ENCODE peak calls at places on chromosome X, in four cellular contexts. One of them, this sample, is unnamed.

GRCh38 chrX:46991664-46992063 is 79.4 kb downstream of the JADE3 start:
- DNase-seq in thyroid gland: no peak
- DNase-seq in tibial nerve: no peak
- DNase-seq in H1: no peak
- DNase-seq in this sample: no peak

GRCh38 chrX:8939344-8939743 is 94.6 kb downstream of the FAM9B start:
- DNase-seq in H1: no peak
- DNase-seq in tibial nerve: no peak
- DNase-seq in thyroid gland: no peak
- DNase-seq in this sample: no peak

GRCh38 chrX:130916636-130917422 is 13.8 kb upstream of the ENOX2 start:
- DNase-seq in H1: no peak
- DNase-seq in tibial nerve: no peak
- DNase-seq in thyroid gland: peak; percentile 29
- DNase-seq in this sample: peak; percentile 37

GRCh38 chrX:68387786-68388185 is 45.5 kb downstream of the OPHN1 start:
- DNase-seq in thyroid gland: no peak
- DNase-seq in H1: no peak
- DNase-seq in tibial nerve: no peak
- DNase-seq in this sample: no peak

GRCh38 chrX:47224896-47225290 is 6.4 kb downstream of the CDK16 start:
- DNase-seq in tibial nerve: no peak
- DNase-seq in thyroid gland: no peak
- DNase-seq in H1: no peak
- DNase-seq in this sample: peak; percentile 2

GRCh38 chrX:21840199-21840557 is 761 bp downstream of the MBTPS2 start:
- DNase-seq in thyroid gland: no peak
- DNase-seq in tibial nerve: no peak
- DNase-seq in H1: no peak
- DNase-seq in this sample: no peak

GRCh38 chrX:78118628-78119027 is 14.6 kb downstream of the PGK1 start:
- DNase-seq in tibial nerve: no peak
- DNase-seq in thyroid gland: no peak
- DNase-seq in H1: no peak
- DNase-seq in this sample: no peak

GRCh38 chrX:103310592-103311400 is at the start of gene BEX2:
- DNase-seq in thyroid gland: peak; percentile 91
- DNase-seq in tibial nerve: peak; percentile 12
- DNase-seq in H1: peak; percentile 46
- DNase-seq in this sample: peak; percentile 88

GRCh38 chrX:20144491-20144890 is 2.9 kb upstream of the EIF1AX start:
- DNase-seq in thyroid gland: no peak
- DNase-seq in H1: no peak
- DNase-seq in tibial nerve: no peak
- DNase-seq in this sample: no peak

GRCh38 chrX:38102875-38103274 is 96.5 kb downstream of the SYTL5 start:
- DNase-seq in thyroid gland: no peak
- DNase-seq in H1: no peak
- DNase-seq in tibial nerve: no peak
- DNase-seq in this sample: no peak

GRCh38 chrX:103734125-103734760 is 23.5 kb downstream of the TMEM31 start:
- DNase-seq in H1: no peak
- DNase-seq in thyroid gland: no peak
- DNase-seq in tibial nerve: no peak
- DNase-seq in this sample: no peak

GRCh38 chrX:17977696-17978095 is 116.6 kb upstream of the RAI2 start:
- DNase-seq in H1: no peak
- DNase-seq in tibial nerve: no peak
- DNase-seq in thyroid gland: no peak
- DNase-seq in this sample: no peak

GRCh38 chrX:118497180-118497814 is 1.7 kb downstream of the DOCK11 start:
- DNase-seq in thyroid gland: peak; percentile 42
- DNase-seq in H1: no peak
- DNase-seq in tibial nerve: no peak
- DNase-seq in this sample: no peak

GRCh38 chrX:87098477-87098876 is 419.1 kb upstream of the KLHL4 start:
- DNase-seq in tibial nerve: no peak
- DNase-seq in thyroid gland: no peak
- DNase-seq in H1: no peak
- DNase-seq in this sample: no peak

DNA sequence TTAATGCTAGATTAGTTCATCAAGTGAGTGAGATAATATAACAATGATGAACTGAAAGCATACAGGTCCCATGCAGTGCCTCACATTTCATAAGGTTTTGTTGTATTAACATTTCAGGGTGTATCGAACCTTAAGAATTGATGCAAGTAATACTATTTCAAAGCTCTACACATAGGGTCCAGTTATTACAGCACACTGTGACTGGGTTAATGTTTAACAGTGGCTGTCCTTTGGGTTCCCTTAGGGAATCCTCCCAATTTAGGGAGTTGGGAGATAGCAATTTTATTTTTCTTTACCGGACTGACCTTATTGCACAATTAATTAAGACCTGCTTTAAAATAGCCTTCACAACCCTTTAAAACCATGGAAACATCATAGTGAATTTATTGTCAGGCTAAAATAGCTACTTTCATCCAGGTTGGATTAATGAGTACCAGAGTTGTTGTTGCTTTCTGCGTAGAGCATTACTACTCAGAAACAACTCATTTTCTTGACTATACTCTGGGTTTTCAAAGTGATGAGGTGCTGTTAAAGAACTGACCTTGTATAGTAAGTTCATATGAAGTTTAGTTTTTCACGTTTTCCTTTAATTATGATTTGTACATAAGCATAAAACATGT is 134.4 kb downstream of the AKAP4 start:
- DNase-seq in thyroid gland: no peak
- DNase-seq in tibial nerve: no peak
- DNase-seq in H1: no peak
- DNase-seq in this sample: no peak
- TF ChIP-seq POLR2A in thyroid gland: no peak
- TF ChIP-seq POLR2A in tibial nerve: no peak
- TF ChIP-seq POLR2A in H1: no peak
- TF ChIP-seq POLR2A in this sample: no peak

DNA sequence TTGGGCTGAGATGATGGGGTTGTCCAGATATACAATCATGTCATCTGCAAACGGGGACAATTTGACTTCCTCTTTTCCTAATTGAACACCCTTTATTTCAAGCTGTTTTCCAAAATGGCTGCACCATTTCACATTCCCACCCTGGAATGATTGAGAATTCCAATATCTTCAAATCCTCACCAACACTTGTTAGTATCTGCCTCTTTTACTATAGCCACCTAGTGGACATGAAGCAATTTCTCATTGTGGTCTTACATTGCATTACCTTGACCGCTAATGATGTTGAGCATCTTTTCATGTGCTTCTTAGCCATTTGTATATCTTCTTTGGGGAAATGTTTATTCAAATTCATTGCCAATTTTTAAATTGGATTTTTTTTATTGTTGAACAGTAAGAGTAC is 364.8 kb downstream of the SMARCA1 start:
- DNase-seq in thyroid gland: no peak
- DNase-seq in H1: no peak
- DNase-seq in tibial nerve: no peak
- DNase-seq in this sample: no peak
- TF ChIP-seq POLR2A in thyroid gland: no peak
- TF ChIP-seq POLR2A in H1: no peak
- TF ChIP-seq POLR2A in tibial nerve: no peak
- TF ChIP-seq POLR2A in this sample: no peak

DNA sequence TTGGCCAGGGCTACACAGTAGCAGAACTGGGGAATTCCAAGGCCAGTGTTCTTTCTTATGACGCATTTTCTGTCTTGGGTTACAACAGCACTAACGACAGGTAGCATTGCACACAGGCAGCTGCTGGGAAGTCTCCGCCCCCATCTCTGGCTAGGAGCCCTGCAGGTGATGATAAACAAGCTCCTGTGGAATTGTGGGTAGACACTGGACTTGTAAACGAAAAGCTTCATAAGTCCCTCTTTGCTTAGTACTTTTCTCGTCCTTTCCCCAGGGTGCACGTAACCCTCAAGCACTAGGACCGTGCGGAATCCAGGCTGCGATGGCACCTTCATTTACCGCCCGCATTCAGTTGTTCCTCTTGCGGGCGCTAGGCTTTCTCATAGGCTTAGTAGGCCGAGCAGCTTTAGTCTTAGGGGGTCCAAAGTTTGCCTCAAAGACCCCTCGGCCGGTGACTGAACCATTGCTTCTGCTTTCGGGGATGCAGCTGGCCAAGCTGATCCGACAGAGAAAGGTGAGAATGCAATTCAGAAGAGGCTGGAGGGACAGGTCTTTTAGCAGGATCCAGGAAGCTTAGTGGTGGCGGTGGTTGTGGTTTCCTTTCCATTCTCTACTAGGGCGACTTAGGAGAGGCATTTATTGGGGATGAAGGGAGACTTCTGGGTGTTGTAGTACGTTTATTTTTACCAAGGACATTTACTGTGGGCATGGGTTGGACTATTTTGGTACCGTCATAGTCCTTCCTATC is at the start of gene FAAH2:
- DNase-seq in thyroid gland: peak; percentile 77
- DNase-seq in tibial nerve: no peak
- DNase-seq in H1: no peak
- DNase-seq in this sample: peak; percentile 93
- TF ChIP-seq POLR2A in thyroid gland: peak; percentile 42
- TF ChIP-seq POLR2A in tibial nerve: no peak
- TF ChIP-seq POLR2A in H1: no peak
- TF ChIP-seq POLR2A in this sample: peak; percentile 16

GRCh38 chrX:16719334-16720084 is at the start of gene SYAP1:
- DNase-seq in thyroid gland: peak; percentile 91
- DNase-seq in tibial nerve: peak; percentile 93
- DNase-seq in H1: peak; percentile 70
- DNase-seq in this sample: peak; percentile 99
- TF ChIP-seq POLR2A in thyroid gland: peak; percentile 97
- TF ChIP-seq POLR2A in tibial nerve: peak; percentile 97
- TF ChIP-seq POLR2A in H1: peak; percentile 94
- TF ChIP-seq POLR2A in this sample: peak; percentile 98

GRCh38 chrX:154827624-154828408 is 6.6 kb downstream of the SMIM9 start:
- DNase-seq in tibial nerve: no peak
- DNase-seq in H1: no peak
- DNase-seq in thyroid gland: no peak
- DNase-seq in this sample: no peak
- TF ChIP-seq POLR2A in tibial nerve: no peak
- TF ChIP-seq POLR2A in H1: no peak
- TF ChIP-seq POLR2A in thyroid gland: no peak
- TF ChIP-seq POLR2A in this sample: no peak

GRCh38 chrX:112053169-112053568 is 29.4 kb downstream of the TRPC5 start:
- DNase-seq in H1: no peak
- DNase-seq in tibial nerve: no peak
- DNase-seq in thyroid gland: no peak
- DNase-seq in this sample: no peak

GRCh38 chrX:112056886-112057285 is 25.7 kb downstream of the TRPC5 start:
- DNase-seq in thyroid gland: peak; percentile 2
- DNase-seq in tibial nerve: no peak
- DNase-seq in H1: no peak
- DNase-seq in this sample: no peak

GRCh38 chrX:112048707-112049106 is 33.9 kb downstream of the TRPC5 start:
- DNase-seq in thyroid gland: no peak
- DNase-seq in H1: no peak
- DNase-seq in tibial nerve: no peak
- DNase-seq in this sample: no peak

GRCh38 chrX:112051546-112051945 is 31.0 kb downstream of the TRPC5 start:
- DNase-seq in thyroid gland: no peak
- DNase-seq in H1: no peak
- DNase-seq in tibial nerve: no peak
- DNase-seq in this sample: no peak
- TF ChIP-seq POLR2A in thyroid gland: no peak
- TF ChIP-seq POLR2A in H1: no peak
- TF ChIP-seq POLR2A in tibial nerve: no peak
- TF ChIP-seq POLR2A in this sample: no peak

DNA sequence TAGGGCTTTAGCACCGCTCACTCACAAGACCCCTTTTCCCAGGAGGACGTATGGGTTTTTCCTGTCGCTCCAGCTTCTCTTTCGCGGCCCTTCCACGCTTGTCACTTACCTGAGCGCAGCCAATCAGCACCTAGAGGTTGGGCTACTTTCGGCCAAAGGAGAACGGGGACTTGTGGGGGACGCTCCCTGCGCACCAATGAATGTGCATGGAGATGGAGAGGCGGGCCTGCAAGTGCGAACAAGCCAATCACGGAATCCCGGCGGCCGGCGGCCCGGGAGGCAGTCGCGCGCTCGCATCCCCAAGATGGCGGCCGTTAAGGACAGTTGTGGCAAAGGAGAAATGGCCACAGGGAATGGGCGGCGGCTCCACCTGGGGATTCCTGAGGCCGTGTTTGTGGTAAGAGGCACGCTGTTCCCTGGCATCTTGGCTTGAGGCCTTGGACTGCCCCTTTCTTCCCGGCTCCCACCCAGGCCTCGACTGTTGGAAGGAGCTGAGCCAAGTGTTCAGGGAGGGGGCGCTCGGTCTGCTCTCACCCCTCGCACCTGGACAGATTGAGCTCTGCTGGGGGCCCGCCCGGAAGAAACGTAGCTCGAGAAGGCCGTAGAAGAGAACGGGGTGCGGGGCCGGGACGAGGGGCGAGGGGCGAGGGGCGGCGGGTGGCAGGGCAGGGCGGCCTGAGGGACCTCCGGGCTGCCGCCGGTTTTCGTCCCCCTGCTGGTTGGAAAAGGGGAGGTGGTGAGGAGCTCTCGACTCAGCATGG is at the start of gene VBP1:
- DNase-seq in tibial nerve: peak; percentile 79
- DNase-seq in H1: peak; percentile 84
- DNase-seq in thyroid gland: peak; percentile 90
- DNase-seq in this sample: peak; percentile 89
- TF ChIP-seq POLR2A in tibial nerve: peak; percentile 38
- TF ChIP-seq POLR2A in H1: no peak
- TF ChIP-seq POLR2A in thyroid gland: peak; percentile 67
- TF ChIP-seq POLR2A in this sample: peak; percentile 75

DNA sequence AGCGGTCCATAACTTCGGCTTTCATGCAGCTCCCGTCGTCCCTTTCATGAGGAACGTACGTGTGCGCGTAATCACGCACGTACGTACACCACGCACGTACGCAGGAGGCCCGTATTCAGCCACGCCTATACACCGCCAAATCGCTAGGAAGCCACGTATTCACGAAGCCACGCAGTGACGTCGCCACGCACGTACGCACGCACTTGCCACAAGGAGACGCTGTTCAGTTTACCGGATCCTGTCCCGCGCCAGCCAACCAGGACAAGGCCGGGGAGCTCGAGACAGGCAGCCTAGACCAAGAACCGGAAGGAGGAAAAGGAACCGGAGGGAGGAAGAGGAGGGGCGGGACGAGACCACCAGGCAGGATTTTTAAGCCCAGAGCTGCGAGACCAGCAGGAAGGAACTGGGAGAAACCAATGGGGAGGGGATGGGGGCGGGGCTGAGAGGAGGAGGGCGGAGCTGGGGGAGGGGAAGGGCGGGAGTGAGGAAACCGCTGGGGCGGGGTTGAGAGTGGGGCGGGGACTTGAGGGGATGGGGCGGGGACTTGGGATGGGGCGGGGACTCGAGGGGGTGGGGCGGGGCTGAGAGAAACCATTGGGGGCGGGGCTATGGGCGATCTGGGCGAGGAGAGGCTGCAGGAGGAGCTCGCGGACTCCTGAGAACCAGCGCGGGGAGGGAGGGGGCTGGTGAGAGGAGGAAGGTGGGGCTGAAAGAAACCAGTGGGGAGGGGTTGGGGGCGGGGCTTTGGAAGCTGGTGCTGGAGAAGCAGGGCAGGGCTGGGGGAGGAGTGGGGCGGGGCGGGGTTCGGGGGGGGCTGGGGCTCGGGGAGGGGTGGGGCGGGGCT is at the start of gene EOLA2:
- DNase-seq in tibial nerve: peak; percentile 91
- DNase-seq in H1: peak; percentile 94
- DNase-seq in thyroid gland: peak; percentile 95
- DNase-seq in this sample: peak; percentile 93
- TF ChIP-seq POLR2A in tibial nerve: peak; percentile 69
- TF ChIP-seq POLR2A in H1: no peak
- TF ChIP-seq POLR2A in thyroid gland: peak; percentile 70
- TF ChIP-seq POLR2A in this sample: peak; percentile 85

This sample was measured in body of pancreas.